ENCODE peak calls at places on chromosome 14, in seven cellular contexts. One of them, this sample, is unnamed.

GRCh38 chr14:105201156-105201927 is 20.2 kb upstream of the NUDT14 start:
- DNase-seq in H1: peak
- DNase-seq in HepG2: no peak
- DNase-seq in A549: no peak
- DNase-seq in esophagus muscularis mucosa: no peak
- DNase-seq in transverse colon: no peak
- DNase-seq in GM12878: no peak
- DNase-seq in this sample: no peak

GRCh38 chr14:52950410-52950897 is 396 bp downstream of the FERMT2 start:
- DNase-seq in GM12878: no peak
- DNase-seq in A549: peak
- DNase-seq in H1: peak
- DNase-seq in esophagus muscularis mucosa: peak
- DNase-seq in HepG2: peak
- DNase-seq in transverse colon: peak
- DNase-seq in this sample: peak

GRCh38 chr14:39957290-39957689 is 525.1 kb upstream of the FBXO33 start:
- DNase-seq in GM12878: no peak
- DNase-seq in HepG2: no peak
- DNase-seq in A549: no peak
- DNase-seq in esophagus muscularis mucosa: no peak
- DNase-seq in transverse colon: no peak
- DNase-seq in H1: no peak
- DNase-seq in this sample: no peak

GRCh38 chr14:61581955-61582615 is 113.2 kb upstream of the HIF1A start:
- DNase-seq in esophagus muscularis mucosa: peak
- DNase-seq in HepG2: no peak
- DNase-seq in transverse colon: no peak
- DNase-seq in A549: no peak
- DNase-seq in GM12878: no peak
- DNase-seq in H1: no peak
- DNase-seq in this sample: no peak

GRCh38 chr14:44989497-44990440 is 27.8 kb downstream of the TOGARAM1 start:
- DNase-seq in GM12878: no peak
- DNase-seq in HepG2: no peak
- DNase-seq in transverse colon: no peak
- DNase-seq in esophagus muscularis mucosa: no peak
- DNase-seq in A549: no peak
- DNase-seq in H1: no peak
- DNase-seq in this sample: no peak

GRCh38 chr14:66965831-66966230 is 223.4 kb upstream of the GARIN2 start:
- DNase-seq in esophagus muscularis mucosa: no peak
- DNase-seq in HepG2: no peak
- DNase-seq in A549: no peak
- DNase-seq in H1: no peak
- DNase-seq in transverse colon: no peak
- DNase-seq in GM12878: no peak
- DNase-seq in this sample: no peak

GRCh38 chr14:52551205-52551604 is 1.1 kb downstream of the TXNDC16 start:
- DNase-seq in transverse colon: no peak
- DNase-seq in A549: no peak
- DNase-seq in GM12878: no peak
- DNase-seq in H1: no peak
- DNase-seq in esophagus muscularis mucosa: no peak
- DNase-seq in HepG2: no peak
- DNase-seq in this sample: no peak

GRCh38 chr14:103127356-103127755 is 4.1 kb downstream of the TNFAIP2 start:
- DNase-seq in A549: no peak
- DNase-seq in H1: peak
- DNase-seq in GM12878: no peak
- DNase-seq in HepG2: no peak
- DNase-seq in transverse colon: no peak
- DNase-seq in esophagus muscularis mucosa: no peak
- DNase-seq in this sample: no peak

GRCh38 chr14:35337557-35338255 is 45.5 kb downstream of the PSMA6 start:
- DNase-seq in GM12878: no peak
- DNase-seq in esophagus muscularis mucosa: no peak
- DNase-seq in A549: peak
- DNase-seq in HepG2: no peak
- DNase-seq in H1: peak
- DNase-seq in transverse colon: no peak
- DNase-seq in this sample: no peak

GRCh38 chr14:62280366-62280765 is 518.1 kb downstream of the SNAPC1 start:
- DNase-seq in HepG2: no peak
- DNase-seq in transverse colon: no peak
- DNase-seq in A549: no peak
- DNase-seq in GM12878: no peak
- DNase-seq in H1: no peak
- DNase-seq in esophagus muscularis mucosa: no peak
- DNase-seq in this sample: no peak

GRCh38 chr14:101352567-101352966 is 208.7 kb upstream of the DIO3 start:
- DNase-seq in transverse colon: no peak
- DNase-seq in GM12878: no peak
- DNase-seq in A549: no peak
- DNase-seq in H1: peak
- DNase-seq in esophagus muscularis mucosa: no peak
- DNase-seq in HepG2: no peak
- DNase-seq in this sample: peak

GRCh38 chr14:92780444-92780843 is 13.7 kb upstream of the GOLGA5 start:
- DNase-seq in A549: peak
- DNase-seq in H1: no peak
- DNase-seq in GM12878: no peak
- DNase-seq in HepG2: no peak
- DNase-seq in esophagus muscularis mucosa: no peak
- DNase-seq in transverse colon: no peak
- DNase-seq in this sample: no peak

GRCh38 chr14:94787092-94787491 is 17.2 kb upstream of the GSC start:
- DNase-seq in A549: no peak
- DNase-seq in esophagus muscularis mucosa: no peak
- DNase-seq in GM12878: no peak
- DNase-seq in HepG2: no peak
- DNase-seq in transverse colon: no peak
- DNase-seq in H1: no peak
- DNase-seq in this sample: no peak

GRCh38 chr14:56745091-56745490 is 65.2 kb downstream of the OTX2 start:
- DNase-seq in HepG2: no peak
- DNase-seq in H1: no peak
- DNase-seq in A549: no peak
- DNase-seq in esophagus muscularis mucosa: no peak
- DNase-seq in transverse colon: no peak
- DNase-seq in GM12878: no peak
- DNase-seq in this sample: no peak

GRCh38 chr14:91929700-91930099 is 17.8 kb downstream of the FBLN5 start:
- DNase-seq in HepG2: no peak
- DNase-seq in H1: no peak
- DNase-seq in esophagus muscularis mucosa: no peak
- DNase-seq in A549: no peak
- DNase-seq in GM12878: no peak
- DNase-seq in transverse colon: no peak
- DNase-seq in this sample: no peak

GRCh38 chr14:101082436-101083384 is 179.2 kb upstream of the RTL1 start:
- DNase-seq in A549: no peak
- DNase-seq in esophagus muscularis mucosa: peak
- DNase-seq in H1: no peak
- DNase-seq in HepG2: no peak
- DNase-seq in transverse colon: no peak
- DNase-seq in GM12878: no peak
- DNase-seq in this sample: peak

DNA sequence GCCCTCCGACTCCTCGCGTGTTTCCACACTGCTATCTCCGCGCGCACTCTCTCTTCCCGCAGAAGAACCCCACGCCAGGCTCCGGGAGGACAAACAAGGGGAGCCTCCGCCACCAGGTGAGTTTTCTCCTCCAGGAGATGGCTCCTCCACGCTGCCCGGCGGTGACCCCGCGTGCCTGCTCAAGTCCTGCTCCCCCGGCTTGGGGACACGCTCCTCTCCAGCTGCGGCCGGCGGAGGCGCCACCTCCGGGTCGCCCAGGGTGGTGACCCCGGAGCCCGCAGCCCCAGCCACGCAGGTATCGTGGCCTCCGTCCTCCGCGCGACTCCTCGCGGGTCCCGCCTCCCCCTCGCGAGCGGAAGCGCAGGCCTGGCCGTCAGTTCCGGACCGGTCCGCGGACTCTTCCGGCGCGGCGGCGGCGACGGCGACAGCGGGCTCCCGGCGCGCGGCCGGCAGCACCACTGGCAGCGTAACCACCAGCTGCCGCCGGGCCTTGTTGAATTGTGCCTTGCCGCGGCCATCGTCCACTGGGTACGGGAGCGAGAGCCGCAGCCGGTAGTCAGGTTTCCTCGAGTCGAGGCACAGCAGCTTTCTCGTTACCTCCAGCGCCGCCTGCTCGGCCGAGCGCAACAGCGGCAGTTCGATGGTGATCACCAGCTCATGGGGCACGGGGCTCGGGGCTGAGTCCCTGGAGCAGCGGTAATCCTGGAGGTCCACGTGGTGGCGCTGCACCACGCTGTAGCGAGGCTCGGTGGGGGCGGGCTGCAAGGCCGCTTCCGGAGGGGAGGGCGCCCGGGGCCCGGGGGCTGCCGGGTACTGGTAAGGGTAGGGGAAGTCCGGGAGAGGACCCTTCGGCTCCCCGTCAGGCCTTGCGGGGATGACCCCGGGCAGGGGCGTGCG is 1.1 kb downstream of the DNAAF2 start:
- DNase-seq in GM12878: peak
- DNase-seq in H1: peak
- DNase-seq in A549: peak
- DNase-seq in transverse colon: peak
- DNase-seq in esophagus muscularis mucosa: peak
- DNase-seq in HepG2: peak
- DNase-seq in this sample: peak
- TF ChIP-seq POLR2A in GM12878: peak
- TF ChIP-seq POLR2A in H1: peak
- TF ChIP-seq POLR2A in A549: peak
- TF ChIP-seq POLR2A in transverse colon: peak
- TF ChIP-seq POLR2A in esophagus muscularis mucosa: peak
- TF ChIP-seq POLR2A in HepG2: peak
- TF ChIP-seq POLR2A in this sample: peak

GRCh38 chr14:75990297-75990696 is 4.7 kb downstream of the IFT43 start:
- DNase-seq in HepG2: no peak
- DNase-seq in esophagus muscularis mucosa: no peak
- DNase-seq in H1: no peak
- DNase-seq in transverse colon: no peak
- DNase-seq in GM12878: no peak
- DNase-seq in A549: no peak
- DNase-seq in this sample: no peak

GRCh38 chr14:75986439-75986765 is 839 bp downstream of the IFT43 start:
- DNase-seq in HepG2: no peak
- DNase-seq in esophagus muscularis mucosa: no peak
- DNase-seq in GM12878: no peak
- DNase-seq in A549: no peak
- DNase-seq in H1: no peak
- DNase-seq in transverse colon: no peak
- DNase-seq in this sample: no peak

GRCh38 chr14:75987201-75987970 is 1.8 kb downstream of the IFT43 start:
- DNase-seq in transverse colon: no peak
- DNase-seq in HepG2: no peak
- DNase-seq in H1: no peak
- DNase-seq in A549: no peak
- DNase-seq in GM12878: no peak
- DNase-seq in esophagus muscularis mucosa: no peak
- DNase-seq in this sample: no peak

GRCh38 chr14:75991753-75992152 is 6.2 kb downstream of the IFT43 start:
- DNase-seq in H1: no peak
- DNase-seq in esophagus muscularis mucosa: no peak
- DNase-seq in A549: no peak
- DNase-seq in transverse colon: no peak
- DNase-seq in GM12878: no peak
- DNase-seq in HepG2: no peak
- DNase-seq in this sample: no peak

GRCh38 chr14:75989134-75989533 is 3.6 kb downstream of the IFT43 start:
- DNase-seq in transverse colon: peak
- DNase-seq in esophagus muscularis mucosa: no peak
- DNase-seq in GM12878: no peak
- DNase-seq in HepG2: peak
- DNase-seq in A549: peak
- DNase-seq in H1: no peak
- DNase-seq in this sample: no peak
- TF ChIP-seq EP300 in transverse colon: peak
- TF ChIP-seq EP300 in esophagus muscularis mucosa: peak
- TF ChIP-seq EP300 in GM12878: no peak
- TF ChIP-seq EP300 in HepG2: no peak
- TF ChIP-seq EP300 in A549: no peak
- TF ChIP-seq EP300 in H1: no peak
- TF ChIP-seq EP300 in this sample: peak

DNA sequence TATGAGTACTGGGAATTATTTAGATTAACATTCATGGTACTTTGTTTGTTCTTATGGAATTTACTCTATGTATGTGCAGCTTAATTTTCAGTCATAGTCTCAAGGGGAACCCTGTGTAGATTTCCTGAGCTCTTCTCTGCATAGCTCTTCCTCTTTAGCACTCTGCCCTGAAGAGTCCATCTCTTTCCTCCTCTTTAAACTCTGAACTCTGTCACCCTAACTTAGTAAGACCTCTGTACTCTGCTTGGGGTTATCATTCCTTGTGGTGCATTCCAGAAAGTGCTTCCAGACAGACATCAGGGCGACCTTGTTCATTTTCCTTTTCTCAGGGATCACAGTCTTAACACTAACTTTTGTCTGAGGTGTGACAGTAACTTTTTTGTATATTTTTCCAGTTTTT is 179.2 kb downstream of the RAD51B start:
- DNase-seq in HepG2: no peak
- DNase-seq in esophagus muscularis mucosa: no peak
- DNase-seq in H1: no peak
- DNase-seq in GM12878: no peak
- DNase-seq in transverse colon: no peak
- DNase-seq in A549: no peak
- DNase-seq in this sample: no peak
- TF ChIP-seq POLR2A in HepG2: no peak
- TF ChIP-seq POLR2A in esophagus muscularis mucosa: no peak
- TF ChIP-seq POLR2A in H1: no peak
- TF ChIP-seq POLR2A in GM12878: no peak
- TF ChIP-seq POLR2A in transverse colon: no peak
- TF ChIP-seq POLR2A in A549: no peak
- TF ChIP-seq POLR2A in this sample: no peak

GRCh38 chr14:22977434-22977683 is 5.0 kb downstream of the AJUBA start:
- DNase-seq in A549: no peak
- DNase-seq in transverse colon: no peak
- DNase-seq in H1: no peak
- DNase-seq in esophagus muscularis mucosa: no peak
- DNase-seq in HepG2: no peak
- DNase-seq in GM12878: no peak
- DNase-seq in this sample: no peak

GRCh38 chr14:22978487-22978837 is 3.9 kb downstream of the AJUBA start:
- DNase-seq in GM12878: no peak
- DNase-seq in esophagus muscularis mucosa: no peak
- DNase-seq in transverse colon: no peak
- DNase-seq in A549: no peak
- DNase-seq in H1: no peak
- DNase-seq in HepG2: no peak
- DNase-seq in this sample: no peak

GRCh38 chr14:22978873-22979671 is 3.3 kb downstream of the AJUBA start:
- DNase-seq in HepG2: no peak
- DNase-seq in GM12878: no peak
- DNase-seq in H1: no peak
- DNase-seq in esophagus muscularis mucosa: no peak
- DNase-seq in transverse colon: no peak
- DNase-seq in A549: no peak
- DNase-seq in this sample: no peak

GRCh38 chr14:22976620-22977433 is 5.5 kb downstream of the AJUBA start:
- DNase-seq in esophagus muscularis mucosa: no peak
- DNase-seq in GM12878: no peak
- DNase-seq in transverse colon: peak
- DNase-seq in A549: peak
- DNase-seq in HepG2: peak
- DNase-seq in H1: no peak
- DNase-seq in this sample: peak

GRCh38 chr14:22977684-22978486 is 4.5 kb downstream of the AJUBA start:
- DNase-seq in transverse colon: peak
- DNase-seq in H1: peak
- DNase-seq in esophagus muscularis mucosa: no peak
- DNase-seq in GM12878: no peak
- DNase-seq in HepG2: peak
- DNase-seq in A549: peak
- DNase-seq in this sample: peak
- TF ChIP-seq EP300 in transverse colon: no peak
- TF ChIP-seq EP300 in H1: no peak
- TF ChIP-seq EP300 in esophagus muscularis mucosa: no peak
- TF ChIP-seq EP300 in GM12878: no peak
- TF ChIP-seq EP300 in HepG2: peak
- TF ChIP-seq EP300 in A549: peak
- TF ChIP-seq EP300 in this sample: no peak

This sample was measured in stomach.